ENCODE peak calls at places on chromosomes 5 and 9, in five cellular contexts. N, I, F, Y and P are unnamed samples.

GRCh38 chr9:93579711-93580516 is 3.5 kb downstream of the PHF2 start:
- DNase-seq in N (no peak), I (no peak), F (no peak), Y (no peak), P (no peak)

GRCh38 chr9:110115868-110116542 is 92.0 kb downstream of the C9orf152 start:
- DNase-seq in N (peak), I (no peak), F (no peak), Y (peak), P (no peak)

GRCh38 chr5:13611604-13612003 is 332.9 kb downstream of the DNAH5 start:
- DNase-seq in N (no peak), I (no peak), F (no peak), Y (no peak), P (no peak)

GRCh38 chr5:28766565-28767158 is 1728.3 kb upstream of the CDH9 start:
- DNase-seq in N (peak), I (no peak), F (peak), Y (peak), P (no peak)

GRCh38 chr9:7336356-7337075 is 463.1 kb downstream of the DMAC1 start:
- DNase-seq in N (no peak), I (no peak), F (no peak), Y (no peak), P (no peak)

GRCh38 chr5:140189977-140190867 is 15.2 kb downstream of the CYSTM1 start:
- DNase-seq in N (peak), I (no peak), F (no peak), Y (peak), P (no peak)

GRCh38 chr9:93129691-93130500 is 4.2 kb downstream of the NINJ1 start:
- DNase-seq in N (no peak), I (no peak), F (no peak), Y (no peak), P (no peak)

GRCh38 chr9:97525451-97525850 is 24.0 kb downstream of the TMOD1 start:
- DNase-seq in N (no peak), I (no peak), F (no peak), Y (no peak), P (no peak)

GRCh38 chr5:139414601-139415121 is 10.8 kb upstream of the SPATA24 start:
- DNase-seq in N (no peak), I (no peak), F (peak), Y (peak), P (no peak)

GRCh38 chr5:31209341-31209740 is 15.9 kb downstream of the CDH6 start:
- DNase-seq in N (no peak), I (no peak), F (no peak), Y (no peak), P (no peak)

GRCh38 chr5:125485003-125485641 is 738.7 kb upstream of the ZNF608 start:
- DNase-seq in N (peak), I (no peak), F (peak), Y (peak), P (no peak)

GRCh38 chr9:137052998-137053943 is 590 bp downstream of the ENTPD2 start:
- DNase-seq in N (no peak), I (no peak), F (no peak), Y (no peak), P (no peak)

GRCh38 chr9:120424248-120424647 is 155.7 kb downstream of the CDK5RAP2 start:
- DNase-seq in N (no peak), I (no peak), F (no peak), Y (no peak), P (no peak)

GRCh38 chr5:60792438-60792837 is 51.6 kb downstream of the ELOVL7 start:
- DNase-seq in N (no peak), I (no peak), F (no peak), Y (no peak), P (no peak)

GRCh38 chr9:5976668-5977397 is 38.6 kb downstream of the RANBP6 start:
- DNase-seq in N (no peak), I (no peak), F (no peak), Y (no peak), P (no peak)

GRCh38 chr5:133423618-133424282 is 188.6 kb downstream of the FSTL4 start:
- DNase-seq in N (peak), I (peak), F (no peak), Y (peak), P (peak)